ENCODE peak calls at places on chromosomes 3 and 15, in nine cellular contexts. F is HEK293T; V is stimulated activated naive B cell treated with anti-CD40 and anti-IgM and Interleukin-4, amounts not matched to agents 10 μg/mL and 1 μg/mL and 100 μg/mL, for 72 hours; L is AG10803; U is neuronal stem cell; K is heart left ventricle; W is stimulated activated CD4-positive, alpha-beta T cell treated with anti-CD3 and anti-CD28 coated beads, Interleukin-2, amount 100 ng/mL, for 4 hours; I is activated CD4-positive, alpha-beta T cell treated with anti-CD3 and anti-CD28 coated beads, Interleukin-2, amount 50 U/mL, for 24 hours; R is heart right ventricle. G is an unnamed sample.

GRCh38 chr3:58049143-58049785 is 41.0 kb downstream of the FLNB start:
- DNase-seq in U (peak; percentile 62), W (no peak), K (peak; percentile 51), F (peak; percentile 68), R (peak; percentile 77), I (no peak), V (no peak), L (peak; percentile 88), G (peak; percentile 89)

GRCh38 chr3:194294199-194294887 is 56.8 kb downstream of the CPN2 start:
- DNase-seq in U (no peak), L (no peak), K (no peak), W (no peak), V (no peak), F (no peak), R (no peak), I (no peak), G (no peak)

GRCh38 chr3:76586471-76586870 is 453.4 kb upstream of the ROBO2 start:
- DNase-seq in I (no peak), V (no peak), R (no peak), U (no peak), K (no peak), L (no peak), F (no peak), W (no peak), G (no peak)

GRCh38 chr15:93179072-93179471 is 90.1 kb upstream of the RGMA start:
- DNase-seq in I (no peak), K (peak; percentile 50), W (no peak), F (no peak), V (peak; percentile 2), L (no peak), U (no peak), R (peak; percentile 34), G (no peak)

GRCh38 chr3:72658466-72659100 is 189.7 kb downstream of the SHQ1 start:
- DNase-seq in R (no peak), F (no peak), I (no peak), K (no peak), U (no peak), L (no peak), W (no peak), V (no peak), G (no peak)

GRCh38 chr15:74752486-74753395 is 4.1 kb downstream of the CYP1A2 start:
- DNase-seq in W (no peak), I (no peak), U (no peak), F (no peak), V (no peak), R (no peak), K (no peak), L (peak; percentile 79), G (no peak)

GRCh38 chr3:10515884-10516495 is 10.6 kb upstream of the ATP2B2 start:
- DNase-seq in R (no peak), V (no peak), I (no peak), L (no peak), U (no peak), K (peak; percentile 17), F (no peak), W (no peak), G (no peak)

GRCh38 chr3:149401215-149401925 is 23.9 kb upstream of the TM4SF1 start:
- DNase-seq in U (no peak), F (no peak), K (no peak), R (no peak), L (no peak), I (no peak), W (no peak), V (no peak), G (no peak)

GRCh38 chr3:189049458-189050231 is 122.1 kb upstream of the TPRG1 start:
- DNase-seq in V (no peak), W (no peak), R (no peak), K (no peak), F (no peak), I (no peak), U (no peak), L (no peak), G (no peak)

GRCh38 chr3:49625971-49626640 is 48.0 kb upstream of the APEH start:
- DNase-seq in K (no peak), W (no peak), U (no peak), L (peak; percentile 43), I (no peak), F (no peak), V (no peak), R (no peak), G (no peak)

GRCh38 chr3:162338514-162338913 is 841.9 kb downstream of the OTOL1 start:
- DNase-seq in K (no peak), F (no peak), U (no peak), V (no peak), R (no peak), I (no peak), L (no peak), W (no peak), G (no peak)

GRCh38 chr3:69082805-69083204 is 1.9 kb upstream of the ARL6IP5 start:
- DNase-seq in K (no peak), I (peak; percentile 83), F (no peak), R (no peak), W (peak; percentile 67), L (peak; percentile 82), V (peak; percentile 70), U (no peak), G (no peak)